ENCODE peak calls at places on chromosome 18, in ten cellular contexts. M is sigmoid colon; I is mucosa of descending colon; B is pancreas; V is mammary epithelial cell; P is endodermal cell; H is GM23338; C is CD8-positive, alpha-beta T cell; U is heart left ventricle; S is hepatocyte. T is an unnamed sample.

GRCh38 chr18:56258178-56258577 is 380.2 kb downstream of the TXNL1 start:
- DNase-seq in P (no peak), U (no peak), C (no peak), B (no peak), V (no peak), M (no peak), H (no peak), I (no peak), S (no peak), T (no peak)

GRCh38 chr18:5628512-5629255 is 84.9 kb upstream of the EPB41L3 start:
- DNase-seq in S (peak; percentile 70), H (peak; percentile 63), C (no peak), P (peak; percentile 79), V (peak; percentile 5), B (peak; percentile 42), M (peak; percentile 84), I (peak; percentile 89), U (peak; percentile 75), T (no peak)

GRCh38 chr18:50853863-50854271 is 25.1 kb upstream of the ME2 start:
- DNase-seq in C (no peak), M (peak; percentile 69), U (no peak), B (no peak), P (no peak), S (peak; percentile 63), I (peak; percentile 46), H (no peak), V (peak; percentile 85), T (peak; percentile 98)

GRCh38 chr18:67456691-67457090 is 59.8 kb downstream of the DSEL start:
- DNase-seq in V (no peak), H (peak; percentile 21), U (no peak), C (no peak), S (no peak), M (no peak), B (no peak), I (no peak), P (no peak), T (no peak)

GRCh38 chr18:59052965-59053960 is 86.4 kb upstream of the SEC11C start:
- DNase-seq in M (no peak), S (no peak), P (no peak), B (no peak), H (no peak), U (no peak), V (no peak), C (no peak), I (no peak), T (no peak)

GRCh38 chr18:12779456-12779855 is 76.6 kb downstream of the PSMG2 start:
- DNase-seq in M (no peak), V (no peak), C (no peak), S (no peak), I (no peak), H (no peak), P (no peak), B (no peak), U (no peak), T (no peak)

GRCh38 chr18:75422341-75422910 is 5.1 kb downstream of the SMIM21 start:
- DNase-seq in U (no peak), I (no peak), H (no peak), V (no peak), M (no peak), B (no peak), S (no peak), P (no peak), C (no peak), T (peak; percentile 17)

GRCh38 chr18:63132819-63133200 is 186.8 kb downstream of the BCL2 start:
- DNase-seq in S (peak; percentile 13), B (peak; percentile 49), C (no peak), I (peak; percentile 71), H (no peak), U (no peak), V (no peak), M (no peak), P (no peak), T (peak; percentile 32)

GRCh38 chr18:63111549-63112402 is 207.8 kb downstream of the BCL2 start:
- DNase-seq in U (no peak), H (no peak), B (no peak), V (no peak), M (no peak), P (no peak), C (no peak), S (no peak), I (no peak), T (no peak)

GRCh38 chr18:41072946-41073345 is 882.1 kb upstream of the PIK3C3 start:
- DNase-seq in M (no peak), B (no peak), H (no peak), I (no peak), U (no peak), P (no peak), S (no peak), V (no peak), C (no peak), T (no peak)

GRCh38 chr18:58615150-58616132 is 13.4 kb downstream of the ALPK2 start:
- DNase-seq in M (no peak), P (no peak), B (no peak), U (no peak), I (no peak), V (peak; percentile 46), S (no peak), C (peak; percentile 59), H (no peak), T (peak; percentile 41)

GRCh38 chr18:49731860-49732311 is 81.4 kb downstream of the ACAA2 start:
- DNase-seq in V (peak; percentile 94), S (peak; percentile 46), U (no peak), H (no peak), C (no peak), P (peak; percentile 40), I (no peak), M (no peak), B (no peak), T (peak; percentile 99)

GRCh38 chr18:34723143-34723542 is 13.0 kb downstream of the DTNA start:
- DNase-seq in I (no peak), U (no peak), C (no peak), H (no peak), M (no peak), B (no peak), P (no peak), S (no peak), V (no peak), T (no peak)

GRCh38 chr18:54926593-54927297 is 32.5 kb downstream of the CCDC68 start:
- DNase-seq in C (no peak), M (no peak), B (no peak), S (no peak), U (no peak), H (no peak), V (peak; percentile 85), I (no peak), P (no peak), T (peak; percentile 89)

GRCh38 chr18:3619222-3619621 is 169.2 kb downstream of the TGIF1 start:
- DNase-seq in V (no peak), P (peak; percentile 30), S (no peak), U (no peak), B (no peak), M (no peak), I (no peak), C (no peak), H (no peak), T (no peak)

GRCh38 chr18:77658309-77658681 is 408.6 kb downstream of the GALR1 start:
- DNase-seq in H (no peak), M (no peak), S (no peak), V (no peak), C (no peak), U (no peak), B (no peak), P (no peak), I (no peak), T (no peak)

GRCh38 chr18:3923750-3924149 is 473.8 kb downstream of the TGIF1 start:
- DNase-seq in M (no peak), I (no peak), S (no peak), U (no peak), C (no peak), H (no peak), B (no peak), V (peak; percentile 83), P (no peak), T (peak; percentile 76)

GRCh38 chr18:37322497-37323035 is 243.0 kb downstream of the CELF4 start:
- DNase-seq in B (peak; percentile 52), V (no peak), U (no peak), C (no peak), S (peak; percentile 53), P (peak; percentile 86), I (peak; percentile 42), M (no peak), H (peak; percentile 88), T (peak; percentile 17)

GRCh38 chr18:2984703-2985261 is 28.2 kb downstream of the LPIN2 start:
- DNase-seq in M (no peak), C (no peak), S (peak; percentile 77), H (no peak), V (peak; percentile 49), I (peak; percentile 79), B (no peak), P (no peak), U (no peak), T (peak; percentile 15)

DNA sequence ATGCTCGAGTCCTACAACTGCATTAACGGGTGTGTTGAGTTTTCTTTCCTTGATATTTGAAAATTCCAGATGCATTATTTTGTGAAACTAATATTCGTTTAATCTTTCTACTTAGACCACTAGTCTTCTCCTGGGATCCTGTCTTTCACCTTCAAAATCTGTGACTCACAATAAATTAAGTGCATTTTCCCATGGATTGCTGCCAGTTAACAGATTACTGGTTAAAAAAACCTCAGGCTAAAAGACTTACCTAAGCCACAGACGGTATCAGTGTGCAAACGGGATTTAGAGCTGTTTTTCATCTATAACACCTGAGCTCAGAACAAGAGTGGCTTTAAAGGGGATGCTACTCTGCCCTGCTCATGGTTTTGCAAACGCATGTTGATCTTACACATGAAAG is 10.2 kb downstream of the FECH start:
- DNase-seq in H (no peak), C (no peak), U (no peak), S (no peak), B (no peak), M (no peak), I (no peak), V (no peak), P (no peak), T (peak; percentile 17)
- H3K36me3 ChIP-seq in H (peaks cover 8% of the 10 kb centered on the region), C (peaks cover 10% of the 10 kb centered on the region), U (no peaks in the 10 kb centered on the region), S (no peaks in the 10 kb centered on the region), B (peaks cover 15% of the 10 kb centered on the region), M (peaks cover 5% of the 10 kb centered on the region), I (no peaks in the 10 kb centered on the region), V (peaks cover 15% of the 10 kb centered on the region), P (peaks cover 33% of the 10 kb centered on the region), T (peaks cover 1% of the 10 kb centered on the region)

GRCh38 chr18:7174359-7175107 is 56.4 kb upstream of the LRRC30 start:
- DNase-seq in C (no peak), V (peak; percentile 16), M (no peak), I (no peak), U (no peak), P (peak; percentile 90), B (peak; percentile 42), S (peak; percentile 50), H (peak; percentile 28), T (no peak)
- TF ChIP-seq CTCF in C (no peak), V (peak; percentile 41), M (no peak), I (no peak), U (no peak), P (peak; percentile 79), B (no peak), S (peak; percentile 39), H (peak; percentile 64), T (no peak)

GRCh38 chr18:76620326-76620813 is 125.3 kb upstream of the ZNF516 start:
- DNase-seq in S (peak; percentile 87), P (peak; percentile 95), I (peak; percentile 73), B (no peak), H (peak; percentile 86), M (peak; percentile 88), U (peak; percentile 72), C (peak; percentile 18), V (peak; percentile 74), T (peak; percentile 66)
- H3K4me3 ChIP-seq in S (peak overlapping the region; percentile 6), P (peak overlapping the region; percentile 61), I (no peak overlapping the region), B (no peak overlapping the region), H (peak overlapping the region; percentile 57), M (peak overlapping the region; percentile 45), U (peak overlapping the region; percentile 20), C (no peak overlapping the region), V (peak overlapping the region; percentile 36), T (peak overlapping the region; percentile 26)

GRCh38 chr18:79493211-79493800 is 97.6 kb downstream of the NFATC1 start:
- DNase-seq in P (no peak), C (no peak), M (peak; percentile 66), V (no peak), H (no peak), I (peak; percentile 12), S (no peak), B (no peak), U (peak; percentile 62), T (no peak)
- H3K36me3 ChIP-seq in P (no peaks in the 10 kb centered on the region), C (peaks cover 8% of the 10 kb centered on the region), M (no peaks in the 10 kb centered on the region), V (no peaks in the 10 kb centered on the region), H (no peaks in the 10 kb centered on the region), I (no peaks in the 10 kb centered on the region), S (no peaks in the 10 kb centered on the region), B (no peaks in the 10 kb centered on the region), U (no peaks in the 10 kb centered on the region), T (no peaks in the 10 kb centered on the region)